ENCODE peak calls at places on chromosomes 6 and 20, in five cellular contexts. D is MM.1S, U is neural progenitor cell, Y is SK-N-SH, A is HCT116. W is an unnamed sample.
A peak's percentile ranks its signal among the peaks of the same experiment; 100 is the strongest.

GRCh38 chr6:84151669-84152068 is 75.8 kb downstream of the CEP162 start:
- DNase-seq in Y (no peak), A (no peak), D (no peak), U (no peak), W (no peak)

GRCh38 chr6:144377586-144377985 is 92.5 kb downstream of the UTRN start:
- DNase-seq in Y (no peak), D (no peak), A (no peak), U (no peak), W (no peak)

GRCh38 chr20:57089701-57090144 is 176.7 kb downstream of the BMP7 start:
- DNase-seq in A (peak; percentile 34), D (peak; percentile 65), U (peak; percentile 90), Y (peak; percentile 92), W (peak; percentile 81)

GRCh38 chr6:43286995-43287716 is 10.9 kb upstream of the SLC22A7 start:
- DNase-seq in A (no peak), U (peak; percentile 68), D (no peak), Y (no peak), W (peak; percentile 64)

GRCh38 chr6:168838000-168838399 is 397.0 kb downstream of the SMOC2 start:
- DNase-seq in Y (peak; percentile 78), A (no peak), U (no peak), D (no peak), W (no peak)

GRCh38 chr6:3377536-3378397 is 79.1 kb downstream of the SLC22A23 start:
- DNase-seq in D (no peak), A (no peak), U (no peak), Y (no peak), W (no peak)

GRCh38 chr6:157724138-157724537 is 98.9 kb upstream of the SNX9 start:
- DNase-seq in U (no peak), D (no peak), A (no peak), Y (no peak), W (no peak)

GRCh38 chr6:17633465-17634188 is 33.5 kb downstream of the FAM8A1 start:
- DNase-seq in D (no peak), Y (no peak), U (no peak), A (no peak), W (no peak)

GRCh38 chr6:18561006-18561750 is 174.0 kb downstream of the RNF144B start:
- DNase-seq in U (no peak), Y (peak; percentile 30), A (no peak), D (no peak), W (no peak)

GRCh38 chr20:63977392-63978276 is 1.8 kb downstream of the SAMD10 start:
- DNase-seq in D (no peak), Y (no peak), U (no peak), A (no peak), W (no peak)
- TF ChIP-seq EZH2phosphoT487 in D (no peak), Y (no peak), U (no peak), A (no peak), W (no peak)

GRCh38 chr6:130421567-130421966 is 55.8 kb downstream of the TMEM200A start:
- DNase-seq in Y (no peak), A (no peak), D (no peak), U (no peak), W (no peak)

GRCh38 chr6:130425532-130425931 is 59.7 kb downstream of the TMEM200A start:
- DNase-seq in A (no peak), Y (no peak), D (no peak), U (no peak), W (no peak)

GRCh38 chr6:130424704-130425103 is 58.9 kb downstream of the TMEM200A start:
- DNase-seq in U (peak; percentile 24), A (no peak), D (no peak), Y (no peak), W (peak; percentile 69)

GRCh38 chr6:130423044-130423443 is 57.2 kb downstream of the TMEM200A start:
- DNase-seq in U (no peak), Y (no peak), D (no peak), A (no peak), W (no peak)

DNA sequence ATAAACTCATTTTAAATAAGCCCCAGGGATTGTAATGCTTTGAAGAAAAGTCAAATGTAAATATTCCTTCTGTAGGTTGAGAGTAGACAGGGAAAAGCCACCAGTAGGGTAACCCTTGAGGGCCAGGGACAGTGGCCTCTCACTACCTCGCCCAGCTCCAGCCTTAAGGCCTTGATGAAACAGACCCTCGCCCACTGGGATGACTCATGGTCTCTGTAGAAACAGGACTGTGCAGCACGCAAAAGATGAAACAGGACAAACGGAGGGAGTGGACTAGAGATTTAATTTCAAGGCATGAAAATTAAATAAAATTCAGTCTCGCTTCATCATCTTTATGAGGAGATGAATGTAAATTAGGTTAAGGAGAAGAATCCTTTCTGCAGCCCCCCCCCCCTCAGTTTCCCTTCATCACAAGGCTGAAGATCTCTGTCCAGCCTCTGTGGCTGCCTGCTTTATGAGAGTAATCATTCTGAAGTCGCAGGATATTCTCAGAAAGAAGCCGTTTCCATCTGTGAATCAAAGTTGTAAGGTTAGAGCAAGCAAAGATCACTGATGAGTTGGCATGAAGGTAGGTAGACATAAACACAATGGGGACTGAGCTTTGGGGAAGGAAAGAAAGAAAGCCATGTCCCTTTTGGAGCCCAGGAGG is 60.4 kb downstream of the TMEM200A start:
- DNase-seq in A (peak; percentile 10), Y (no peak), U (no peak), D (no peak), W (no peak)
- H3K27ac ChIP-seq in A (peak overlapping the region; percentile 31), Y (peak overlapping the region; percentile 82), U (no peak overlapping the region), D (no peak overlapping the region), W (no peak overlapping the region)

DNA sequence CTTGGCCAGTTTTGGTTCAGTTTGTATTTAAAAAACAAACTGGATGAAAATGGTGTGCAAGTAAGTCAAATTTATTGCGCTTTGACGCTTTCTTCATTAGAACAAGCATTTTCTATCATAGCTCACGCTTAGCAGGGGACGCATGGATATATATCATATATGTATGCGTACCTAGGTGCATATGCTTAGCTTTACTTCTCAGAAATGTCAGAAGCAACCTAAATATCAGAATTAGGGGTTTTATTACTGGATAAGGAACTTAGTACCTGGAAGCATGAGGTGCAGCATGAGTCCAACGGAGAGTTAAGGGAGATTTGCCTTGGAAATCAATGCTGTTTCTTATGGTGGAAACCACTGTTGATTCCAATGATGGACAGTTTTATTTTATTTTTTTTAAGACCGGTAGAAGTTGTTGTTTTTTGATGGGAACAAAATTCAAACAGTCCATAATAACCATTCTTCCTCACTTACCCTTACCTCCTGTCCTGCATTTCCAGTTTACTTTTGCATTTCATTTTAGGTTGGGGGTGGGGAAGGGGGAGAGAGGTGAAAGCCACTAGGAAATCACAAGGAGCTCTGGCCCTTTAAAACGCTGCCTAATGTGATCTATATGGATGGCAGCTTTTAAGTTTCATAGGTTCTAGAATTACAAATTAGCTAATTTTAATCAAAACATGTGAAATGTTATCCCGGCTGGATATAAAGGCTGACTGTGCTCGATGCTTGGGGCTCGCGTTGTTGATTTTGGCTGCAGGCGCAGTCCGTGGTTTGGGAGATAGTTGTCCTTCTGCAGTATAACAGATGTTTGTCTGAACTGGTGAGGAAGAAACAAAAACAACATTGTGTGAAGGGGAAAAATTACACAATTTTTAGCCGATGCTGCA is 2.1 kb downstream of the SOBP start:
- DNase-seq in D (no peak), U (no peak), Y (no peak), A (no peak), W (no peak)
- H3K4me3 ChIP-seq in D (no peak overlapping the region), U (peak overlapping the region; percentile 86), Y (peak overlapping the region; percentile 77), A (peak overlapping the region; percentile 75), W (peak overlapping the region; percentile 94)

DNA sequence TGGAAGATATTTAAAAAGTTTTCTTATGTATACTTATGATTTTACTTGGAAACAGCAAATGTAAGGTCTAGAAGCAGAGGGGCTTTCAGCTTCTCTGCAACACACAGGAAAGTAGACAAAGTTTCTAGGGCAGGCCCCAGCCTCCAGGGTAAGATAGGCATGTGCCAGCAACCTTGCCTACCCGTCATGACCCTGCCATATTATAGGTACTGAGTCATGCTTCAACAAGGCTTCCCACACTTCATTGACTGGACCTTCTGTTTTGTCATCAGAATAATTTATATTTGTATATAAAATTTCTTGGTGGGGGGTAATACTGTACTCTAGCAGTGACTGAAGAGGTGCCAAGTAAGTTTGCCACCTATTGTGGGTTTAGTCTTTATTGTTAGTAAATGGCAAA is 95.4 kb downstream of the JARID2 start:
- DNase-seq in A (peak; percentile 8), U (no peak), D (no peak), Y (no peak), W (no peak)
- TF ChIP-seq EZH2phosphoT487 in A (no peak), U (no peak), D (no peak), Y (no peak), W (no peak)

GRCh38 chr6:46236752-46237151 is 66.0 kb upstream of the ENPP5 start:
- DNase-seq in A (no peak), D (no peak), Y (no peak), U (no peak), W (no peak)

GRCh38 chr6:46233131-46233530 is 62.4 kb upstream of the ENPP5 start:
- DNase-seq in A (no peak), D (no peak), Y (no peak), U (no peak), W (no peak)

GRCh38 chr6:46235242-46235641 is 64.5 kb upstream of the ENPP5 start:
- DNase-seq in D (no peak), A (no peak), Y (no peak), U (no peak), W (no peak)

GRCh38 chr6:46234700-46235099 is 63.9 kb upstream of the ENPP5 start:
- DNase-seq in A (no peak), Y (no peak), D (no peak), U (no peak), W (no peak)

GRCh38 chr6:46234156-46234556 is 63.4 kb upstream of the ENPP5 start:
- DNase-seq in A (no peak), D (no peak), Y (no peak), U (no peak), W (no peak)
- H3K27ac ChIP-seq in A (no peak overlapping the region), D (no peak overlapping the region), Y (no peak overlapping the region), U (no peak overlapping the region), W (no peak overlapping the region)

DNA sequence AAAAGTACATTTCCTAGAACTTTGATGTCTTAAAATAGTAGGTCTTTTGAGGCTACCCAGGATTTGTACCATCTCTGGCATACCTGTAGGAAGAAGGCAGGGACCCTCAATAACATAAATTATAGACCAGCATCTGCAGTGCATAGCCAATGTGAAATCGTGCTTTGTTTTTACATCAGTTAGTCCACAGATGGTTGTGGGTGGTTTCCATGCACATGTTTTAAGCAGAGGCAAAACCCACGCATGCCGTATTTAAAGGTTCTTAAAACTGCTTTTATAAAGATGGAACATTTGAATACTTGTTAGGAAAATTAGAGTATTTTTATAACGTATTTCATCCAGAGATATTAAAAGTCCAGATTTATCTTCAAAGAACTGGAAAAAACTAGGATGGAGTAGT is 66.3 kb downstream of the SH3BGRL2 start:
- DNase-seq in A (no peak), D (no peak), Y (no peak), U (no peak), W (no peak)
- H3K4me3 ChIP-seq in A (no peak overlapping the region), D (no peak overlapping the region), Y (no peak overlapping the region), U (no peak overlapping the region), W (no peak overlapping the region)